ENCODE peak calls at places on chromosomes 16 and 17, in five cellular contexts. T is cardiac muscle cell; G is right atrium auricular region; C is GM23338; Q is effector memory CD4-positive, alpha-beta T cell. V is an unnamed sample.

GRCh38 chr16:11585460-11586374 is 1.0 kb downstream of the LITAF start:
- DNase-seq in Q (no peak), C (no peak), T (no peak), G (peak; percentile 72), V (no peak)

GRCh38 chr16:1950559-1950958 is 3.9 kb downstream of the RPL3L start:
- DNase-seq in G (no peak), Q (no peak), C (no peak), T (no peak), V (no peak)

GRCh38 chr16:840561-841454 is 40.3 kb upstream of the GNG13 start:
- DNase-seq in C (no peak), G (no peak), T (no peak), Q (no peak), V (no peak)

GRCh38 chr16:11100239-11100750 is 155.7 kb downstream of the SOCS1 start:
- DNase-seq in G (peak; percentile 81), C (peak; percentile 68), T (peak; percentile 26), Q (no peak), V (no peak)

GRCh38 chr17:17434477-17434876 is 42.3 kb upstream of the MED9 start:
- DNase-seq in Q (no peak), G (no peak), T (no peak), C (no peak), V (no peak)

GRCh38 chr16:89093602-89094251 is at the start of gene ACSF3:
- DNase-seq in C (peak; percentile 60), T (peak; percentile 75), G (peak; percentile 61), Q (peak; percentile 42), V (peak; percentile 71)

GRCh38 chr17:34163681-34164080 is 91.4 kb upstream of the CCL2 start:
- DNase-seq in T (peak; percentile 32), C (peak; percentile 79), G (no peak), Q (no peak), V (peak; percentile 4)

GRCh38 chr16:15811778-15812750 is 44.8 kb downstream of the MYH11 start:
- DNase-seq in T (peak; percentile 94), C (peak; percentile 6), Q (no peak), G (no peak), V (peak; percentile 40)

GRCh38 chr16:48607056-48607825 is 2.7 kb downstream of the N4BP1 start:
- DNase-seq in C (no peak), T (no peak), G (no peak), Q (no peak), V (no peak)

GRCh38 chr17:35973333-35974260 is 7.7 kb downstream of the CCL16 start:
- DNase-seq in T (no peak), Q (no peak), C (no peak), G (peak; percentile 67), V (no peak)

GRCh38 chr16:3459401-3460090 is 16.1 kb downstream of the NAA60 start:
- DNase-seq in T (peak; percentile 41), Q (no peak), C (peak; percentile 87), G (no peak), V (peak; percentile 55)

GRCh38 chr17:48587276-48588073 is 2.6 kb downstream of the HOXB3 start:
- DNase-seq in G (no peak), T (no peak), Q (no peak), C (no peak), V (no peak)

GRCh38 chr16:30706046-30706445 is 7.1 kb downstream of the SRCAP start:
- DNase-seq in G (no peak), T (no peak), C (no peak), Q (no peak), V (no peak)

GRCh38 chr16:3810818-3811217 is 69.7 kb downstream of the CREBBP start:
- DNase-seq in Q (no peak), C (peak; percentile 49), G (no peak), T (no peak), V (no peak)

GRCh38 chr16:86946396-86946795 is 368.0 kb downstream of the FOXL1 start:
- DNase-seq in G (no peak), C (peak; percentile 19), Q (no peak), T (no peak), V (no peak)

GRCh38 chr16:81491522-81492188 is 47.0 kb downstream of the CMIP start:
- DNase-seq in G (no peak), T (no peak), C (no peak), Q (no peak), V (no peak)

GRCh38 chr17:67959510-67959909 is 36.8 kb downstream of the C17orf58 start:
- DNase-seq in C (peak; percentile 39), Q (no peak), T (no peak), G (no peak), V (no peak)

GRCh38 chr17:58338454-58338841 is 9.9 kb upstream of the TSPOAP1 start:
- DNase-seq in G (no peak), T (no peak), C (no peak), Q (no peak), V (no peak)

GRCh38 chr17:58337600-58338453 is 9.2 kb upstream of the TSPOAP1 start:
- DNase-seq in Q (peak; percentile 87), T (peak; percentile 86), C (peak; percentile 92), G (peak; percentile 86), V (no peak)

GRCh38 chr17:58339775-58340622 is 11.4 kb upstream of the TSPOAP1 start:
- DNase-seq in T (no peak), C (no peak), G (no peak), Q (no peak), V (no peak)

GRCh38 chr17:58340623-58340876 is 11.5 kb downstream of the SUPT4H1 start:
- DNase-seq in Q (no peak), G (no peak), T (no peak), C (no peak), V (no peak)

GRCh38 chr17:58338907-58339774 is 10.5 kb upstream of the TSPOAP1 start:
- DNase-seq in T (peak; percentile 57), G (no peak), C (peak; percentile 74), Q (no peak), V (peak; percentile 20)
- H3K4me1 ChIP-seq in T (peaks cover 24% of the 10 kb centered on the region), G (no peaks in the 10 kb centered on the region), C (peaks cover 25% of the 10 kb centered on the region), Q (peaks cover 88% of the 10 kb centered on the region), V (no peaks in the 10 kb centered on the region)

GRCh38 chr17:3687949-3688614 is 7.9 kb downstream of the P2RX5 start:
- DNase-seq in G (no peak), Q (no peak), T (peak; percentile 13), C (peak; percentile 65), V (no peak)

GRCh38 chr17:3683054-3683511 is 12.9 kb downstream of the P2RX5 start:
- DNase-seq in T (peak; percentile 37), C (peak; percentile 82), Q (peak; percentile 21), G (no peak), V (peak; percentile 69)

GRCh38 chr17:3682033-3682432 is 13.4 kb downstream of the EMC6 start:
- DNase-seq in T (no peak), C (no peak), Q (no peak), G (no peak), V (no peak)

GRCh38 chr17:3688852-3689261 is 7.1 kb downstream of the P2RX5 start:
- DNase-seq in T (no peak), Q (no peak), C (no peak), G (no peak), V (no peak)

GRCh38 chr17:3685174-3685812 is 10.7 kb downstream of the P2RX5 start:
- DNase-seq in T (no peak), C (no peak), Q (no peak), G (no peak), V (no peak)
- H3K4me1 ChIP-seq in T (no peaks in the 10 kb centered on the region), C (no peaks in the 10 kb centered on the region), Q (no peaks in the 10 kb centered on the region), G (no peaks in the 10 kb centered on the region), V (no peaks in the 10 kb centered on the region)

GRCh38 chr17:57553991-57554825 is 190.9 kb downstream of the CCDC182 start:
- DNase-seq in Q (no peak), G (peak; percentile 74), C (peak; percentile 90), T (peak; percentile 48), V (peak; percentile 88)
- H3K4me1 ChIP-seq in Q (no peaks in the 10 kb centered on the region), G (no peaks in the 10 kb centered on the region), C (peaks cover 71% of the 10 kb centered on the region), T (peaks cover 27% of the 10 kb centered on the region), V (peaks cover 47% of the 10 kb centered on the region)

GRCh38 chr17:29722411-29723198 is 99.9 kb upstream of the CORO6 start:
- DNase-seq in C (no peak), T (peak; percentile 79), Q (peak; percentile 12), G (peak; percentile 79), V (no peak)
- H3K4me1 ChIP-seq in C (peaks cover 22% of the 10 kb centered on the region), T (peaks cover 32% of the 10 kb centered on the region), Q (peaks cover 25% of the 10 kb centered on the region), G (no peaks in the 10 kb centered on the region), V (peaks cover 34% of the 10 kb centered on the region)

DNA sequence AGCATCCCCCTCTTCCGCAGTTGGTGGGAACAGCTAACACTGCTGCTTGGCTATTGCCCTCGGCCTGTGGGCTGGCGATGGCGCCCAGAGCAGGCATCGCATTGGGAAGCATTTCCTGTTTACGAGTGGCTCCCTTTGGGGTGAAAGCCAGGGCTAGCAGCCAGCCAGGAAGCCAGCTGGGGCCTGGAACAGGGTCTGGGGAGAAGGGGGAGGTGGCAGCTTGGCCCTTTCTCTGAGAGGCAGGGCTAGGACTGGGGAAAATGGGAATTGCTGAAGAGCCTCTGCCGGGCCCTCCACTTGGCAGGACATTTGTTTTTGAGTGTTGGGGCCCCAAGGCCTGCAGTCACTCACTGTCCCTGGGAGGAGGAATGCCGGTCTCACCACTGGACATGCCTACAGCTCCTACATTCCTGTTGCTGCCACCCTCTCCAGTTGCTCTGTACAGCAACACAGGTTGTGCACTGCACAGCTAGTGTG is 2.5 kb upstream of the MTSS2 start:
- DNase-seq in Q (no peak), T (peak; percentile 68), C (peak; percentile 60), G (no peak), V (no peak)
- H3K4me1 ChIP-seq in Q (peaks cover 3% of the 10 kb centered on the region), T (peaks cover 65% of the 10 kb centered on the region), C (peaks cover 10% of the 10 kb centered on the region), G (no peaks in the 10 kb centered on the region), V (no peaks in the 10 kb centered on the region)

DNA sequence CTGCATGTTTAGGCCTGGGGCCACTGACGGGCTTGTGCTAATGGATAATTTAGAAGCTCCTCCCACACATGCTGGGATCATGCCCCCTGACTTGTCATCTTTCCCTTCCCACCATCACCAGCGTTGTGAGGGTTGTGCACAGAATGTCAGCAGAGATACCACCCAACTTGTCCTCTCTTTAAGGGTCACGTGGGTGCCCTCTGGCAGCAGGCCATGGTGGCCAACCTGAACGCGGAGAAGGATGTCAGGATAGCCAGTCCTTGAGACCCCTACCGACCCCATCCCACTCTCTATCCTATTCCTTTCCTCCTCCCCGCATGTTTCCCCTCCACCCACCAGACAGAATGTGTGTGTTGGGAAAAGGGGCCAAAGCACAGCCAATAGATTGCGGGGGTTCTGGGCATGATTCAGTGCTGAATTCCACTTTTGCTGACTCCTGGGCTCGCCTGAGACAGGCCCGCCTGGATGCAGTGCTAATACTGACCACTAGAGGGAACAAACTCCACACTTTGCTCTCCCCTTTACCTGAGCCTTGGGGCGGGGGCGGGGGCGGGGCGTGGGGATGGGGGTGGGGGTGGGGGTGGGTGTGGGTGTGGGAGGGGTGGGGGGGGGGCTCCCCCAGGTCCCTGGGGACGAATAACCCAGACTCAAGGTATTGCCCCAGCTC is at the start of gene GH2:
- DNase-seq in C (peak; percentile 82), T (peak; percentile 52), G (peak; percentile 60), Q (peak; percentile 23), V (peak; percentile 78)
- H3K4me1 ChIP-seq in C (peaks cover 14% of the 10 kb centered on the region), T (no peaks in the 10 kb centered on the region), G (no peaks in the 10 kb centered on the region), Q (no peaks in the 10 kb centered on the region), V (no peaks in the 10 kb centered on the region)

GRCh38 chr16:71567931-71568330 is 9.0 kb downstream of the TAT start:
- DNase-seq in G (no peak), Q (no peak), C (no peak), T (no peak), V (no peak)

GRCh38 chr16:71569621-71570020 is 7.3 kb downstream of the TAT start:
- DNase-seq in Q (no peak), T (no peak), G (no peak), C (no peak), V (no peak)

GRCh38 chr16:71570143-71570542 is 6.7 kb downstream of the TAT start:
- DNase-seq in T (no peak), G (no peak), C (no peak), Q (no peak), V (no peak)

GRCh38 chr16:71565812-71566700 is 10.8 kb downstream of the TAT start:
- DNase-seq in C (no peak), G (no peak), Q (no peak), T (no peak), V (no peak)

GRCh38 chr16:71568541-71568940 is 8.4 kb downstream of the TAT start:
- DNase-seq in Q (no peak), G (no peak), C (no peak), T (no peak), V (no peak)
- H3K4me1 ChIP-seq in Q (peaks cover 5% of the 10 kb centered on the region), G (no peaks in the 10 kb centered on the region), C (no peaks in the 10 kb centered on the region), T (peaks cover 10% of the 10 kb centered on the region), V (peaks cover 8% of the 10 kb centered on the region)

V was measured in HAP-1.